ENCODE peak calls at places on chromosomes 4 and X, in six cellular contexts. E, C, G, F, P and Q are unnamed samples.

GRCh38 chr4:153792007-153792892 is 3.4 kb upstream of the SFRP2 start:
- DNase-seq in E (no peak), C (peak), G (no peak), F (peak), P (peak), Q (peak)

GRCh38 chr4:82780398-82781231 is 18.0 kb downstream of the SCD5 start:
- DNase-seq in E (no peak), C (peak), G (peak), F (peak), P (no peak), Q (peak)

GRCh38 chr4:133594246-133595207 is 445.4 kb downstream of the PCDH10 start:
- DNase-seq in E (no peak), C (no peak), G (no peak), F (no peak), P (no peak), Q (no peak)

GRCh38 chrX:77788050-77788449 is 2.0 kb upstream of the ATRX start:
- DNase-seq in E (no peak), C (no peak), G (no peak), F (no peak), P (peak), Q (peak)

GRCh38 chr4:153156263-153156662 is 48.0 kb upstream of the TRIM2 start:
- DNase-seq in E (no peak), C (no peak), G (no peak), F (no peak), P (peak), Q (no peak)

GRCh38 chr4:109826719-109827118 is 1.1 kb upstream of the RRH start:
- DNase-seq in E (no peak), C (no peak), G (no peak), F (no peak), P (no peak), Q (peak)

GRCh38 chr4:53932784-53933183 is 131.6 kb downstream of the CHIC2 start:
- DNase-seq in E (no peak), C (no peak), G (no peak), F (no peak), P (no peak), Q (peak)

GRCh38 chr4:5143940-5144339 is 92.7 kb downstream of the STK32B start:
- DNase-seq in E (no peak), C (no peak), G (no peak), F (no peak), P (no peak), Q (peak)